ENCODE peak calls at places on chromosomes 2 and 18, in six cellular contexts. X, S, N, K, M and U are unnamed samples. For H3K4me1, the result is how much of the 10 kb centered on the place peaks cover.

GRCh38 chr2:18626256-18626668 is 36.9 kb upstream of the NT5C1B start:
- DNase-seq in X (no peak), S (no peak), N (no peak), K (no peak), M (no peak), U (no peak)

GRCh38 chr2:47501374-47502200 is 98.6 kb downstream of the MSH2 start:
- DNase-seq in X (no peak), S (peak), N (no peak), K (no peak), M (no peak), U (no peak)

GRCh38 chr18:31819106-31819924 is 58.6 kb upstream of the SLC25A52 start:
- DNase-seq in X (no peak), S (peak), N (no peak), K (no peak), M (peak), U (no peak)

GRCh38 chr2:85589982-85590791 is 5.4 kb upstream of the RNF181 start:
- DNase-seq in X (peak), S (peak), N (no peak), K (peak), M (no peak), U (no peak)

GRCh38 chr2:124740636-124741035 is 715.5 kb downstream of the CNTNAP5 start:
- DNase-seq in X (no peak), S (no peak), N (no peak), K (no peak), M (no peak), U (no peak)

GRCh38 chr2:42371621-42372473 is 10.8 kb upstream of the COX7A2L start:
- DNase-seq in X (no peak), S (no peak), N (no peak), K (no peak), M (no peak), U (peak)

GRCh38 chr2:54577035-54577434 is 120.9 kb downstream of the SPTBN1 start:
- DNase-seq in X (peak), S (no peak), N (no peak), K (no peak), M (no peak), U (no peak)

GRCh38 chr2:10285578-10286198 is 17.0 kb upstream of the HPCAL1 start:
- DNase-seq in X (peak), S (peak), N (no peak), K (peak), M (no peak), U (peak)

GRCh38 chr2:20487030-20487391 is 40.1 kb downstream of the RHOB start:
- DNase-seq in X (no peak), S (no peak), N (no peak), K (no peak), M (no peak), U (no peak)

GRCh38 chr2:221034973-221035372 is 537.1 kb downstream of the EPHA4 start:
- DNase-seq in X (no peak), S (no peak), N (no peak), K (no peak), M (no peak), U (no peak)

GRCh38 chr2:189851174-189851826 is 67.0 kb downstream of the PMS1 start:
- DNase-seq in X (no peak), S (no peak), N (no peak), K (no peak), M (no peak), U (no peak)

GRCh38 chr2:219452361-219453317 is 18.0 kb downstream of the SPEG start:
- DNase-seq in X (no peak), S (peak), N (no peak), K (peak), M (no peak), U (no peak)

DNA sequence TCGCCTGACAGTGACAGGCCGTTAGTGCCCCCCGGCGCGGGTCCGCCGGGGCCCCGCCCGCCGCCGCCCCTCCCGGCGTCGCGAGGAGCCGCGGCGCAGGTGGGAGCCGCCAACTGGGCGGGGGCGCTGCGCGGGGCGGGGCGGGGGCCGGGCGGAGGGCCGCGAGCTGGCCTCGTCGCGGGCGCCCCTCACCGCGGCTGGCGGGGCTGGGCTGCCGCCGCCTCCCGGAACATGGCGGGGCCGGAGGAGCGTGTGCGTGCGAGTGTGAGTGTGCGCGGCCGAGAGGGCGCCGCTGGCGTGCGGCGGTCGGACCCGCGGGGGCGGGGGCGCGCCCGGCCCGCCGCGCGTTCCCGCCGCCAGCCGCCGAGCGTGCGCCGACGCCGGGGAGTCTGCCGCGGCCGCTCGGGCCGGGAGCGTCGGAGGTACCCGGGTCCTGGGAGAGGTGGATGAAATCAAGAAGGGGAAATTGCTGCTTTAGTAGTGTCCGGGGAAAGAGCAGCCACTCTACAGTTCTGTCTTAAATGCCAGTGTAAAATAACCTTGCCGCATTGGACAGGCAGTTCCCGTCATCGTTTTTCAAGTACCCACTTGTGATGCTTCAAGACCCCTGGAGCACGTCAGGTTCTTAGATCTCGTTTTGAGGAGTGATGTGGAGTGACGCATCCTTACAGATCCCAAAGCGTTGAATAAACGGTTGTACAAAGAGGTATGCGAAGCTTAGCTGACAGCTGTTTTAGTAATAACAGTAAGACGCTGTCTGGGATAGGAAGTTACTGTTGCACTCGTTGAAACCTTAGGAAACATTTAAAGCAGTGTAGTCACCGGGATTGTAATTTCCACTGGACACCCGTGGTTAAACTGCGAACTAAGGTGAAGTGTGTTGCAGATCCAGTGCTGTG is 836 bp downstream of the ANKRD12 start:
- DNase-seq in X (peak), S (peak), N (peak), K (peak), M (peak), U (peak)
- H3K4me1 ChIP-seq in X (under half), S (under half), N (under half), K (half or more), M (under half), U (under half)

GRCh38 chr18:55504808-55505207 is 83.2 kb downstream of the TCF4 start:
- DNase-seq in X (no peak), S (no peak), N (no peak), K (no peak), M (no peak), U (no peak)

GRCh38 chr18:55503167-55503820 is 84.7 kb downstream of the TCF4 start:
- DNase-seq in X (no peak), S (peak), N (no peak), K (no peak), M (no peak), U (no peak)

GRCh38 chr18:55509631-55510372 is 78.2 kb downstream of the TCF4 start:
- DNase-seq in X (no peak), S (peak), N (no peak), K (no peak), M (peak), U (peak)

GRCh38 chr18:55508637-55509036 is 79.4 kb downstream of the TCF4 start:
- DNase-seq in X (no peak), S (no peak), N (no peak), K (no peak), M (no peak), U (no peak)

GRCh38 chr18:55506074-55506473 is 81.9 kb downstream of the TCF4 start:
- DNase-seq in X (no peak), S (no peak), N (no peak), K (no peak), M (no peak), U (no peak)
- H3K4me1 ChIP-seq in X (under half), S (half or more), N (under half), K (under half), M (under half), U (under half)

GRCh38 chr18:79939096-79939495 is 12.4 kb downstream of the SLC66A2 start:
- DNase-seq in X (peak), S (no peak), N (no peak), K (peak), M (no peak), U (no peak)
- H3K4me1 ChIP-seq in X (under half), S (under half), N (under half), K (under half), M (under half), U (under half)

GRCh38 chr2:170394988-170395387 is 217.0 kb downstream of the MYO3B start:
- DNase-seq in X (no peak), S (no peak), N (no peak), K (no peak), M (peak), U (no peak)
- H3K4me1 ChIP-seq in X (under half), S (under half), N (under half), K (under half), M (under half), U (under half)

DNA sequence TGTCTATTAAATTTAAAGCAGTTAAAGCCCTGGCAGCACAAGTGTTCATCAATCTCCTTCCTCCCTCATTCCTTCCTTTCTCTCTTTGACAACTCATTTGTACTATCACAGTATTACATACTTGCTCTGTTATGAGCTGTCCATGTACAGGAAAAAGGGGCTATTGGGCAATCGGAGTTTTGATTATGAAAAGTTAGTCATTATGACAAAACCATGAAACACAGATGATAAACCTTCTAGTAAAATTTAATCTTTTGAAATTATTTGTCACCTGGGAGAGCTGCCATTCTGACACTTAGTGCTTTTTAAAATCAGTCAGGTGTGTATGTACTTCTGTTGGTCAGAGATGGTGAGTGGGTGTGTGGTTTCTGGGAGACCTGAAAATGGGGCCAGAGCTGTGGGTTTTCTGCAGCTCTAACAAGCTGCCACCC is 39.4 kb downstream of the MAP4K4 start:
- DNase-seq in X (no peak), S (no peak), N (no peak), K (no peak), M (no peak), U (peak)
- H3K4me1 ChIP-seq in X (under half), S (under half), N (under half), K (half or more), M (half or more), U (under half)

DNA sequence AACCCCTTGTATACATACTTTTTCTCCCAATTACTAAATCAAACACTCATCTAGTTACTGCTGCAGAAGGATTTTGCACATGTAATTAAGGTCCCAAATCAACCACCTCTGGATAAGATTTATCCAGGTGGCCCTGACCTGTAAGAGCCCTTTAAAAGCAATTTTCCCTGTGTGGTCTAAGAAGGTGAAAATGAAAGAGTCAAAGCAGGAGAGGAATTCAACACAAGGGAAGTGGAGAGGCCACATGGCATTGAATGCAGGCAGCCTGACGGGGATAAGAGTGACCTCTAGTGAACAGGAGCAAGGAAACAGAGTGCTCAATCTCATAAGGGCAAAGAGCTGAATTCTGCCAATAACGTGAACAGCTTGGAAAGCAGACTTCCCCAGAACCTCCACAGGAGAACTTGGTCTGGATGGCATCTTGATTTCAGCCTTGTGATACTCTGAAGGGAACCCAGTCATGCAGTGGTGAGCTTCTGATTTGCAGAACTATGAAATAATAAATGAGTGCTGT is 27.2 kb downstream of the PPP3R1 start:
- DNase-seq in X (peak), S (peak), N (peak), K (no peak), M (peak), U (peak)
- H3K4me1 ChIP-seq in X (under half), S (under half), N (under half), K (half or more), M (under half), U (under half)

GRCh38 chr18:35826477-35826876 is 146.0 kb upstream of the RMP24 start:
- DNase-seq in X (no peak), S (no peak), N (no peak), K (no peak), M (no peak), U (no peak)

GRCh38 chr18:35827275-35827929 is 145.1 kb upstream of the RMP24 start:
- DNase-seq in X (no peak), S (no peak), N (peak), K (no peak), M (no peak), U (no peak)

GRCh38 chr18:35828591-35828990 is 143.9 kb upstream of the RMP24 start:
- DNase-seq in X (no peak), S (no peak), N (no peak), K (no peak), M (no peak), U (no peak)
- H3K4me1 ChIP-seq in X (under half), S (under half), N (under half), K (under half), M (under half), U (under half)

DNA sequence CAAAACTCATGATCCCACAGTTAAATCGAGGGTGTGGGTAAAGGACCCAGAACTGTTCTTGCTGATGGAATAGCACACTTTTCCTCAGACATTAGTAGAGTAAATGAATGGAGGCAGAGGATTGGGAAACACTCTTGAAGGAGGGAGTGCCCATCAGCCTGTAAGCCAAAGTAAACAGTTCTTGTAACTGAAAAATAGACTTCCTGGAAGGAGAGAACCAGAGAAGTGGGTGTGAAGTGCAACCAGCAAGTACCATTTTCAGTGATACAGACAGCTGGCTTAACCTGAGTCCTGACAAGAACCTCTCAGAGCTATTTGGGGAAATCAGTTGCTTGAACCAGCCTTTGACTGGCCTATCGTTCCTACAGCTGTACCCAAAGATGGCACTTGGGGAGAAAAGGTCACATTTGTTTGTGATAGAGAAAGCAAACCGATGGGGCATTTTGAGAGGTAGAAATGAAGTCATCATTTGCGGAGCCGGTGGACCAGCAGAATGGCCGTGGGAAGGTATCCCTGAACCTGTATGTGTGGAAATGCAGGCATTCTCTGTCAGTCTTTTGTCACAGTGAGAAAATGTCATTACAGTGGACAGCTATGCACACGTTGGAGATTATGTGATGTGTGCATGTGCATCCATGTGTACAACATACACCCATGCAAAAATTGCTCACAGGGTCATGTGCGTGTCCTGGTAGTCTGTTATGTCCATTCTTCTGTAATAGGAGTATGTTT is 17.7 kb downstream of the CRIM1 start:
- DNase-seq in X (peak), S (peak), N (no peak), K (no peak), M (no peak), U (no peak)
- H3K4me1 ChIP-seq in X (under half), S (half or more), N (under half), K (half or more), M (under half), U (under half)

GRCh38 chr2:120254178-120254577 is 1.5 kb downstream of the RALB start:
- DNase-seq in X (no peak), S (no peak), N (no peak), K (no peak), M (no peak), U (no peak)

GRCh38 chr2:120258140-120258539 is 5.5 kb downstream of the RALB start:
- DNase-seq in X (no peak), S (no peak), N (no peak), K (no peak), M (no peak), U (no peak)

GRCh38 chr2:120261387-120262006 is 8.8 kb downstream of the RALB start:
- DNase-seq in X (no peak), S (no peak), N (no peak), K (no peak), M (no peak), U (no peak)

GRCh38 chr2:120260736-120261135 is 8.1 kb downstream of the RALB start:
- DNase-seq in X (no peak), S (no peak), N (no peak), K (no peak), M (no peak), U (no peak)

DNA sequence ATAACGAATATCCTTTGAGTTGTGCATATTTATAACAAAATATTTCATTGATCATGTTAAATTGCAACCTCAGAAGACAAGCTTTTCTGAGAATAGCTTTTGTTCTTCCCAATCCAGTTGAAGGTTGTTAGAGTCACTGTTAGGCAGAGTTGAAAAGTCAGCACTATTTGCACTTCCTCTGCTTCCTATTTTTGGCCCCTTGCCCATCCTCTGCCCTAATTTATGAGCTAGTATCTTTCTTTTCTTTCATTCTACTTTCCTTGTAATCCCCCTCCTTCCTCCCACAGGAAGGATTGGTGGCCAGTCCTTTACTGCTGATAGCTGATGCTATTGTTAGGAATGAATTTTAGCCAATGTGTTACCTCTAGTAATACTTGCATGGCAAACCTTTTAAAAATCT is 4.9 kb downstream of the RALB start:
- DNase-seq in X (peak), S (no peak), N (no peak), K (no peak), M (no peak), U (peak)
- H3K4me1 ChIP-seq in X (under half), S (under half), N (under half), K (under half), M (under half), U (under half)

GRCh38 chr2:28471701-28472236 is 24.1 kb upstream of the PLB1 start:
- DNase-seq in X (no peak), S (no peak), N (no peak), K (no peak), M (no peak), U (no peak)

GRCh38 chr2:28470759-28471158 is 25.1 kb upstream of the PLB1 start:
- DNase-seq in X (no peak), S (no peak), N (no peak), K (no peak), M (no peak), U (no peak)

GRCh38 chr2:28469304-28469703 is 26.6 kb upstream of the PLB1 start:
- DNase-seq in X (no peak), S (no peak), N (no peak), K (no peak), M (no peak), U (peak)

GRCh38 chr2:28469947-28470585 is 25.8 kb upstream of the PLB1 start:
- DNase-seq in X (no peak), S (no peak), N (no peak), K (no peak), M (no peak), U (no peak)

GRCh38 chr2:28471214-28471613 is 24.6 kb upstream of the PLB1 start:
- DNase-seq in X (no peak), S (no peak), N (no peak), K (no peak), M (no peak), U (no peak)
- H3K4me1 ChIP-seq in X (under half), S (under half), N (under half), K (under half), M (under half), U (under half)